ENCODE peak calls at places on chromosomes 1 and 21, in eight cellular contexts. One of them, this sample, is unnamed.

GRCh38 chr1:228452194-228453021 is 34.8 kb upstream of the RNF187 start:
- DNase-seq in activated T-cell treated with anti-CD3 and anti-CD28 coated beads for 1 hour: no peak
- DNase-seq in SJSA1: no peak
- DNase-seq in T-cell: no peak
- DNase-seq in A549: no peak
- DNase-seq in endodermal cell: no peak
- DNase-seq in fibroblast of the aortic adventitia: no peak
- DNase-seq in substantia nigra: no peak
- DNase-seq in this sample: no peak

GRCh38 chr1:20169932-20170331 is 16.0 kb upstream of the UBXN10 start:
- DNase-seq in SJSA1: no peak
- DNase-seq in endodermal cell: no peak
- DNase-seq in A549: no peak
- DNase-seq in activated T-cell treated with anti-CD3 and anti-CD28 coated beads for 1 hour: no peak
- DNase-seq in T-cell: no peak
- DNase-seq in substantia nigra: no peak
- DNase-seq in fibroblast of the aortic adventitia: no peak
- DNase-seq in this sample: no peak

GRCh38 chr1:40711465-40712404 is 20.2 kb downstream of the NFYC start:
- DNase-seq in activated T-cell treated with anti-CD3 and anti-CD28 coated beads for 1 hour: no peak
- DNase-seq in endodermal cell: no peak
- DNase-seq in SJSA1: peak; percentile 55
- DNase-seq in substantia nigra: no peak
- DNase-seq in A549: no peak
- DNase-seq in fibroblast of the aortic adventitia: peak; percentile 65
- DNase-seq in T-cell: no peak
- DNase-seq in this sample: no peak

GRCh38 chr1:115331531-115332331 is 6.3 kb downstream of the NGF start:
- DNase-seq in A549: no peak
- DNase-seq in activated T-cell treated with anti-CD3 and anti-CD28 coated beads for 1 hour: no peak
- DNase-seq in T-cell: no peak
- DNase-seq in SJSA1: peak; percentile 52
- DNase-seq in substantia nigra: no peak
- DNase-seq in endodermal cell: no peak
- DNase-seq in fibroblast of the aortic adventitia: peak; percentile 70
- DNase-seq in this sample: no peak

GRCh38 chr21:42089093-42089631 is 18.0 kb downstream of the UMODL1 start:
- DNase-seq in SJSA1: no peak
- DNase-seq in T-cell: peak; percentile 44
- DNase-seq in substantia nigra: no peak
- DNase-seq in activated T-cell treated with anti-CD3 and anti-CD28 coated beads for 1 hour: no peak
- DNase-seq in endodermal cell: no peak
- DNase-seq in A549: no peak
- DNase-seq in fibroblast of the aortic adventitia: no peak
- DNase-seq in this sample: no peak

GRCh38 chr1:94792473-94792875 is 27.7 kb upstream of the SLC44A3 start:
- DNase-seq in SJSA1: no peak
- DNase-seq in fibroblast of the aortic adventitia: no peak
- DNase-seq in substantia nigra: no peak
- DNase-seq in endodermal cell: no peak
- DNase-seq in T-cell: no peak
- DNase-seq in A549: no peak
- DNase-seq in activated T-cell treated with anti-CD3 and anti-CD28 coated beads for 1 hour: no peak
- DNase-seq in this sample: peak; percentile 27

GRCh38 chr1:3004285-3005205 is 16.7 kb upstream of the ACTRT2 start:
- DNase-seq in SJSA1: no peak
- DNase-seq in activated T-cell treated with anti-CD3 and anti-CD28 coated beads for 1 hour: no peak
- DNase-seq in endodermal cell: no peak
- DNase-seq in A549: no peak
- DNase-seq in T-cell: no peak
- DNase-seq in substantia nigra: no peak
- DNase-seq in fibroblast of the aortic adventitia: no peak
- DNase-seq in this sample: no peak

GRCh38 chr21:21968810-21969588 is 970.8 kb downstream of the NCAM2 start:
- DNase-seq in fibroblast of the aortic adventitia: no peak
- DNase-seq in T-cell: no peak
- DNase-seq in SJSA1: no peak
- DNase-seq in activated T-cell treated with anti-CD3 and anti-CD28 coated beads for 1 hour: no peak
- DNase-seq in substantia nigra: no peak
- DNase-seq in endodermal cell: no peak
- DNase-seq in A549: no peak
- DNase-seq in this sample: no peak

GRCh38 chr1:55213885-55214213 is 1.3 kb downstream of the USP24 start:
- DNase-seq in fibroblast of the aortic adventitia: no peak
- DNase-seq in activated T-cell treated with anti-CD3 and anti-CD28 coated beads for 1 hour: no peak
- DNase-seq in endodermal cell: no peak
- DNase-seq in substantia nigra: no peak
- DNase-seq in SJSA1: no peak
- DNase-seq in A549: no peak
- DNase-seq in T-cell: peak; percentile 26
- DNase-seq in this sample: peak; percentile 61

GRCh38 chr1:60000625-60001024 is 72.9 kb downstream of the C1orf87 start:
- DNase-seq in fibroblast of the aortic adventitia: no peak
- DNase-seq in activated T-cell treated with anti-CD3 and anti-CD28 coated beads for 1 hour: no peak
- DNase-seq in A549: no peak
- DNase-seq in SJSA1: no peak
- DNase-seq in T-cell: no peak
- DNase-seq in endodermal cell: no peak
- DNase-seq in substantia nigra: no peak
- DNase-seq in this sample: no peak

GRCh38 chr1:227697321-227697864 is 37.7 kb downstream of the JMJD4 start:
- DNase-seq in substantia nigra: no peak
- DNase-seq in SJSA1: no peak
- DNase-seq in endodermal cell: no peak
- DNase-seq in T-cell: no peak
- DNase-seq in fibroblast of the aortic adventitia: no peak
- DNase-seq in A549: no peak
- DNase-seq in activated T-cell treated with anti-CD3 and anti-CD28 coated beads for 1 hour: no peak
- DNase-seq in this sample: no peak

GRCh38 chr1:41391834-41392527 is 30.7 kb downstream of the FOXO6 start:
- DNase-seq in substantia nigra: no peak
- DNase-seq in activated T-cell treated with anti-CD3 and anti-CD28 coated beads for 1 hour: no peak
- DNase-seq in fibroblast of the aortic adventitia: no peak
- DNase-seq in A549: no peak
- DNase-seq in SJSA1: no peak
- DNase-seq in endodermal cell: no peak
- DNase-seq in T-cell: no peak
- DNase-seq in this sample: no peak

GRCh38 chr21:17679002-17679600 is 66.4 kb upstream of the BTG3 start:
- DNase-seq in fibroblast of the aortic adventitia: peak; percentile 82
- DNase-seq in endodermal cell: no peak
- DNase-seq in activated T-cell treated with anti-CD3 and anti-CD28 coated beads for 1 hour: no peak
- DNase-seq in SJSA1: peak; percentile 28
- DNase-seq in T-cell: no peak
- DNase-seq in A549: peak; percentile 14
- DNase-seq in substantia nigra: no peak
- DNase-seq in this sample: no peak

GRCh38 chr1:191695865-191696264 is 462.4 kb upstream of the RGS18 start:
- DNase-seq in substantia nigra: no peak
- DNase-seq in fibroblast of the aortic adventitia: peak; percentile 7
- DNase-seq in SJSA1: no peak
- DNase-seq in endodermal cell: no peak
- DNase-seq in T-cell: no peak
- DNase-seq in activated T-cell treated with anti-CD3 and anti-CD28 coated beads for 1 hour: no peak
- DNase-seq in A549: no peak
- DNase-seq in this sample: no peak

This sample was measured in HAP-1.